ENCODE peak calls at places on chromosomes 7 and 10, in four cellular contexts. One of them, this sample, is unnamed.

GRCh38 chr10:84308481-84309304 is 19.7 kb upstream of the CCSER2 start:
- DNase-seq in activated CD8-positive, alpha-beta memory T cell treated with anti-CD3 and anti-CD28 coated beads, Interleukin-2, amount 50 U/mL, for 4 hours: peak
- DNase-seq in lower lobe of right lung: peak
- DNase-seq in amygdala: no peak
- DNase-seq in this sample: no peak

GRCh38 chr10:21047096-21047495 is 150.0 kb upstream of the NEBL start:
- DNase-seq in activated CD8-positive, alpha-beta memory T cell treated with anti-CD3 and anti-CD28 coated beads, Interleukin-2, amount 50 U/mL, for 4 hours: no peak
- DNase-seq in lower lobe of right lung: no peak
- DNase-seq in amygdala: no peak
- DNase-seq in this sample: no peak

GRCh38 chr10:1807196-1807595 is 69.9 kb upstream of the ADARB2 start:
- DNase-seq in activated CD8-positive, alpha-beta memory T cell treated with anti-CD3 and anti-CD28 coated beads, Interleukin-2, amount 50 U/mL, for 4 hours: no peak
- DNase-seq in lower lobe of right lung: no peak
- DNase-seq in amygdala: no peak
- DNase-seq in this sample: no peak

GRCh38 chr7:25180946-25181345 is 47.3 kb downstream of the NPVF start:
- DNase-seq in activated CD8-positive, alpha-beta memory T cell treated with anti-CD3 and anti-CD28 coated beads, Interleukin-2, amount 50 U/mL, for 4 hours: no peak
- DNase-seq in lower lobe of right lung: no peak
- DNase-seq in amygdala: no peak
- DNase-seq in this sample: no peak

GRCh38 chr10:122298598-122299301 is 27.7 kb downstream of the BTBD16 start:
- DNase-seq in activated CD8-positive, alpha-beta memory T cell treated with anti-CD3 and anti-CD28 coated beads, Interleukin-2, amount 50 U/mL, for 4 hours: peak
- DNase-seq in lower lobe of right lung: no peak
- DNase-seq in amygdala: peak
- DNase-seq in this sample: no peak

GRCh38 chr7:110669410-110669809 is 421.5 kb upstream of the LRRN3 start:
- DNase-seq in activated CD8-positive, alpha-beta memory T cell treated with anti-CD3 and anti-CD28 coated beads, Interleukin-2, amount 50 U/mL, for 4 hours: no peak
- DNase-seq in lower lobe of right lung: no peak
- DNase-seq in amygdala: no peak
- DNase-seq in this sample: no peak

GRCh38 chr7:27190284-27190748 is 5.3 kb upstream of the HOXA11 start:
- DNase-seq in activated CD8-positive, alpha-beta memory T cell treated with anti-CD3 and anti-CD28 coated beads, Interleukin-2, amount 50 U/mL, for 4 hours: no peak
- DNase-seq in lower lobe of right lung: no peak
- DNase-seq in amygdala: no peak
- DNase-seq in this sample: peak

GRCh38 chr7:1593904-1594421 is 24.1 kb upstream of the PSMG3 start:
- DNase-seq in activated CD8-positive, alpha-beta memory T cell treated with anti-CD3 and anti-CD28 coated beads, Interleukin-2, amount 50 U/mL, for 4 hours: no peak
- DNase-seq in lower lobe of right lung: no peak
- DNase-seq in amygdala: no peak
- DNase-seq in this sample: no peak

GRCh38 chr7:918441-919113 is 35.9 kb downstream of the ADAP1 start:
- DNase-seq in activated CD8-positive, alpha-beta memory T cell treated with anti-CD3 and anti-CD28 coated beads, Interleukin-2, amount 50 U/mL, for 4 hours: peak
- DNase-seq in lower lobe of right lung: peak
- DNase-seq in amygdala: no peak
- DNase-seq in this sample: peak

GRCh38 chr7:130099331-130099730 is 29.0 kb downstream of the KLHDC10 start:
- DNase-seq in activated CD8-positive, alpha-beta memory T cell treated with anti-CD3 and anti-CD28 coated beads, Interleukin-2, amount 50 U/mL, for 4 hours: no peak
- DNase-seq in lower lobe of right lung: no peak
- DNase-seq in amygdala: no peak
- DNase-seq in this sample: no peak

GRCh38 chr10:100970914-100971811 is 1.9 kb downstream of the SEMA4G start:
- DNase-seq in activated CD8-positive, alpha-beta memory T cell treated with anti-CD3 and anti-CD28 coated beads, Interleukin-2, amount 50 U/mL, for 4 hours: no peak
- DNase-seq in lower lobe of right lung: no peak
- DNase-seq in amygdala: no peak
- DNase-seq in this sample: no peak

GRCh38 chr10:29908977-29909376 is 150.4 kb downstream of the JCAD start:
- DNase-seq in activated CD8-positive, alpha-beta memory T cell treated with anti-CD3 and anti-CD28 coated beads, Interleukin-2, amount 50 U/mL, for 4 hours: no peak
- DNase-seq in lower lobe of right lung: no peak
- DNase-seq in amygdala: no peak
- DNase-seq in this sample: no peak